ENCODE peak calls at places on chromosomes 2 and 18, in nine cellular contexts. K is stomach; I is activated naive CD4-positive, alpha-beta T cell; L is NCI-H2081; W is stimulated activated naive CD8-positive, alpha-beta T cell treated with anti-CD3 and anti-CD28 coated beads, Interleukin-15, amount 100 ng/mL, for 72 hours; G is AG09319; M is GM12864; D is aorta; V is activated T-cell treated with anti-CD3 and anti-CD28 coated beads, Interleukin-2, amount 50 U/mL, for 24 hours. B is an unnamed sample.

GRCh38 chr2:218925434-218925833 is 34.0 kb upstream of the CDK5R2 start:
- DNase-seq in V (no peak), L (no peak), W (no peak), D (no peak), K (no peak), G (no peak), I (no peak), M (no peak), B (no peak)

GRCh38 chr2:134337617-134338016 is 83.7 kb downstream of the MGAT5 start:
- DNase-seq in V (no peak), L (no peak), I (no peak), D (no peak), W (no peak), K (no peak), M (no peak), G (no peak), B (no peak)

GRCh38 chr2:127150996-127151395 is 44.0 kb upstream of the BIN1 start:
- DNase-seq in W (no peak), D (no peak), I (no peak), G (no peak), L (no peak), V (no peak), M (no peak), K (no peak), B (no peak)

GRCh38 chr18:78915446-78916008 is 64.1 kb upstream of the SALL3 start:
- DNase-seq in G (no peak), L (no peak), K (no peak), W (no peak), I (no peak), D (peak; percentile 64), M (no peak), V (no peak), B (no peak)

GRCh38 chr2:223668302-223668998 is 66.3 kb upstream of the SCG2 start:
- DNase-seq in M (no peak), D (no peak), G (no peak), I (no peak), V (no peak), W (no peak), L (no peak), K (no peak), B (no peak)

GRCh38 chr2:30288576-30288975 is 57.2 kb downstream of the LBH start:
- DNase-seq in V (no peak), W (no peak), M (no peak), L (no peak), K (no peak), D (no peak), G (no peak), I (no peak), B (no peak)

GRCh38 chr2:190679813-190680591 is 31.1 kb downstream of the NAB1 start:
- DNase-seq in K (peak; percentile 49), W (peak; percentile 40), G (no peak), D (peak; percentile 77), I (peak; percentile 11), M (no peak), V (peak; percentile 60), L (peak; percentile 35), B (peak; percentile 22)

GRCh38 chr2:102114851-102115497 is 27.6 kb upstream of the IL1R1 start:
- DNase-seq in L (no peak), G (no peak), D (no peak), V (no peak), I (no peak), M (no peak), K (no peak), W (no peak), B (no peak)

GRCh38 chr2:52571380-52572347 is 1195.9 kb upstream of the CHAC2 start:
- DNase-seq in L (no peak), V (no peak), W (no peak), I (no peak), M (no peak), G (no peak), K (no peak), D (no peak), B (no peak)

GRCh38 chr2:199457147-199458016 is at the start of gene SATB2:
- DNase-seq in K (no peak), W (peak; percentile 56), M (no peak), G (peak; percentile 22), L (peak; percentile 51), V (peak; percentile 53), I (no peak), D (peak; percentile 84), B (no peak)

GRCh38 chr18:45713239-45713638 is 10.7 kb upstream of the SLC14A1 start:
- DNase-seq in W (no peak), D (no peak), L (no peak), M (no peak), I (no peak), V (no peak), K (no peak), G (no peak), B (no peak)

GRCh38 chr18:36692331-36692730 is 136.5 kb downstream of the TPGS2 start:
- DNase-seq in W (no peak), M (no peak), D (no peak), K (no peak), V (no peak), G (peak; percentile 71), L (no peak), I (no peak), B (no peak)

GRCh38 chr2:32008811-32009478 is 1.9 kb downstream of the MEMO1 start:
- DNase-seq in V (no peak), M (no peak), L (no peak), K (no peak), W (no peak), G (no peak), D (no peak), I (no peak), B (no peak)

GRCh38 chr18:78977627-78978271 is 1.9 kb upstream of the SALL3 start:
- DNase-seq in W (no peak), D (no peak), M (no peak), I (no peak), L (no peak), G (no peak), K (no peak), V (no peak), B (no peak)

GRCh38 chr2:162153608-162154224 is 1.7 kb upstream of the GCG start:
- DNase-seq in D (no peak), G (peak; percentile 23), K (peak; percentile 62), W (peak; percentile 65), I (no peak), L (peak; percentile 54), M (peak; percentile 12), V (peak; percentile 53), B (peak; percentile 23)

GRCh38 chr2:218992703-218993344 is 398 bp downstream of the CRYBA2 start:
- DNase-seq in K (no peak), L (peak; percentile 35), D (peak; percentile 79), M (no peak), I (no peak), W (no peak), V (no peak), G (no peak), B (no peak)

GRCh38 chr2:70805987-70806386 is 14.4 kb downstream of the CLEC4F start:
- DNase-seq in D (no peak), W (no peak), L (no peak), K (no peak), V (no peak), I (no peak), M (no peak), G (no peak), B (no peak)

GRCh38 chr18:37299471-37300304 is 265.9 kb downstream of the CELF4 start:
- DNase-seq in W (no peak), D (peak; percentile 93), L (peak; percentile 78), G (peak; percentile 93), V (no peak), M (no peak), I (no peak), K (peak; percentile 85), B (peak; percentile 93)

GRCh38 chr2:180604077-180604476 is 376.3 kb upstream of the UBE2E3 start:
- DNase-seq in M (no peak), V (no peak), K (no peak), D (no peak), L (no peak), W (no peak), G (no peak), I (no peak), B (no peak)

GRCh38 chr18:75216212-75216925 is 5.8 kb downstream of the TSHZ1 start:
- DNase-seq in I (no peak), V (no peak), W (no peak), M (no peak), D (no peak), L (peak; percentile 8), K (no peak), G (no peak), B (no peak)

GRCh38 chr2:199228887-199229819 is 228.6 kb downstream of the SATB2 start:
- DNase-seq in D (no peak), M (no peak), V (no peak), I (no peak), K (no peak), L (no peak), G (peak; percentile 77), W (peak; percentile 31), B (no peak)

GRCh38 chr2:217892560-217892959 is 110.2 kb downstream of the TNS1 start:
- DNase-seq in I (no peak), M (no peak), D (peak; percentile 62), V (no peak), L (no peak), W (no peak), K (no peak), G (no peak), B (no peak)

GRCh38 chr18:65235966-65236634 is 514.7 kb upstream of the CDH7 start:
- DNase-seq in K (no peak), L (peak; percentile 20), W (no peak), V (no peak), I (no peak), D (no peak), G (no peak), M (no peak), B (peak; percentile 13)

GRCh38 chr2:160652236-160652635 is 158.6 kb upstream of the RBMS1 start:
- DNase-seq in V (peak; percentile 63), M (no peak), K (no peak), I (peak; percentile 17), G (no peak), W (peak; percentile 60), L (no peak), D (peak; percentile 68), B (no peak)

GRCh38 chr18:59907172-59907571 is 7.4 kb downstream of the PMAIP1 start:
- DNase-seq in G (no peak), M (no peak), L (no peak), W (no peak), I (no peak), D (no peak), K (no peak), V (no peak), B (no peak)

GRCh38 chr2:238265605-238266004 is 22.8 kb downstream of the PER2 start:
- DNase-seq in K (no peak), V (no peak), G (no peak), L (no peak), I (no peak), W (no peak), D (no peak), M (no peak), B (no peak)

GRCh38 chr2:128306081-128306930 is 12.4 kb downstream of the HS6ST1 start:
- DNase-seq in L (peak; percentile 66), G (peak; percentile 95), V (no peak), D (peak; percentile 79), K (peak; percentile 49), I (no peak), W (no peak), M (no peak), B (peak; percentile 82)